ENCODE peak calls at places on chromosomes 5 and 9, in seven cellular contexts. One of them, this sample, is unnamed.

GRCh38 chr5:159209438-159210305 is at the start of gene RNF145:
- DNase-seq in fibroblast of lung: peak
- DNase-seq in OCI-LY7: peak
- DNase-seq in AG04450: peak
- DNase-seq in progenitor cell of endocrine pancreas: peak
- DNase-seq in ovary: peak
- DNase-seq in PC-9: peak
- DNase-seq in this sample: peak

GRCh38 chr5:180645609-180646204 is 3.7 kb downstream of the FLT4 start:
- DNase-seq in fibroblast of lung: no peak
- DNase-seq in OCI-LY7: no peak
- DNase-seq in AG04450: no peak
- DNase-seq in progenitor cell of endocrine pancreas: no peak
- DNase-seq in ovary: no peak
- DNase-seq in PC-9: no peak
- DNase-seq in this sample: no peak

GRCh38 chr9:134327671-134328231 is 1.5 kb downstream of the RXRA start:
- DNase-seq in fibroblast of lung: no peak
- DNase-seq in OCI-LY7: no peak
- DNase-seq in AG04450: no peak
- DNase-seq in progenitor cell of endocrine pancreas: no peak
- DNase-seq in ovary: no peak
- DNase-seq in PC-9: no peak
- DNase-seq in this sample: no peak

GRCh38 chr5:160685695-160686094 is 166.3 kb downstream of the ATP10B start:
- DNase-seq in fibroblast of lung: no peak
- DNase-seq in OCI-LY7: peak
- DNase-seq in AG04450: no peak
- DNase-seq in progenitor cell of endocrine pancreas: no peak
- DNase-seq in ovary: no peak
- DNase-seq in PC-9: no peak
- DNase-seq in this sample: no peak

GRCh38 chr5:159156839-159157238 is 52.5 kb downstream of the RNF145 start:
- DNase-seq in fibroblast of lung: peak
- DNase-seq in OCI-LY7: peak
- DNase-seq in AG04450: peak
- DNase-seq in progenitor cell of endocrine pancreas: no peak
- DNase-seq in ovary: peak
- DNase-seq in PC-9: peak
- DNase-seq in this sample: no peak

GRCh38 chr9:125845271-125845808 is 98.2 kb downstream of the PBX3 start:
- DNase-seq in fibroblast of lung: no peak
- DNase-seq in OCI-LY7: no peak
- DNase-seq in AG04450: no peak
- DNase-seq in progenitor cell of endocrine pancreas: no peak
- DNase-seq in ovary: no peak
- DNase-seq in PC-9: no peak
- DNase-seq in this sample: no peak

GRCh38 chr5:172758077-172758835 is 12.7 kb downstream of the DUSP1 start:
- DNase-seq in fibroblast of lung: peak
- DNase-seq in OCI-LY7: no peak
- DNase-seq in AG04450: peak
- DNase-seq in progenitor cell of endocrine pancreas: no peak
- DNase-seq in ovary: no peak
- DNase-seq in PC-9: peak
- DNase-seq in this sample: no peak

GRCh38 chr5:142807378-142807911 is 37.3 kb downstream of the ARHGAP26 start:
- DNase-seq in fibroblast of lung: no peak
- DNase-seq in OCI-LY7: peak
- DNase-seq in AG04450: no peak
- DNase-seq in progenitor cell of endocrine pancreas: no peak
- DNase-seq in ovary: no peak
- DNase-seq in PC-9: no peak
- DNase-seq in this sample: no peak

GRCh38 chr9:89317282-89317681 is 1.0 kb upstream of the SECISBP2 start:
- DNase-seq in fibroblast of lung: no peak
- DNase-seq in OCI-LY7: peak
- DNase-seq in AG04450: no peak
- DNase-seq in progenitor cell of endocrine pancreas: no peak
- DNase-seq in ovary: no peak
- DNase-seq in PC-9: no peak
- DNase-seq in this sample: no peak

GRCh38 chr9:123174887-123175518 is 93.4 kb downstream of the STRBP start:
- DNase-seq in fibroblast of lung: no peak
- DNase-seq in OCI-LY7: peak
- DNase-seq in AG04450: no peak
- DNase-seq in progenitor cell of endocrine pancreas: no peak
- DNase-seq in ovary: no peak
- DNase-seq in PC-9: no peak
- DNase-seq in this sample: no peak

GRCh38 chr9:120935383-120935857 is 8.8 kb upstream of the TRAF1 start:
- DNase-seq in fibroblast of lung: peak
- DNase-seq in OCI-LY7: peak
- DNase-seq in AG04450: peak
- DNase-seq in progenitor cell of endocrine pancreas: no peak
- DNase-seq in ovary: peak
- DNase-seq in PC-9: peak
- DNase-seq in this sample: no peak

GRCh38 chr9:26597542-26597941 is 295.1 kb downstream of the CAAP1 start:
- DNase-seq in fibroblast of lung: no peak
- DNase-seq in OCI-LY7: no peak
- DNase-seq in AG04450: no peak
- DNase-seq in progenitor cell of endocrine pancreas: no peak
- DNase-seq in ovary: no peak
- DNase-seq in PC-9: no peak
- DNase-seq in this sample: no peak

GRCh38 chr5:39193553-39194465 is 25.6 kb downstream of the FYB1 start:
- DNase-seq in fibroblast of lung: no peak
- DNase-seq in OCI-LY7: no peak
- DNase-seq in AG04450: no peak
- DNase-seq in progenitor cell of endocrine pancreas: no peak
- DNase-seq in ovary: no peak
- DNase-seq in PC-9: no peak
- DNase-seq in this sample: no peak

GRCh38 chr5:169798438-169798837 is 161.4 kb downstream of the DOCK2 start:
- DNase-seq in fibroblast of lung: no peak
- DNase-seq in OCI-LY7: no peak
- DNase-seq in AG04450: no peak
- DNase-seq in progenitor cell of endocrine pancreas: no peak
- DNase-seq in ovary: no peak
- DNase-seq in PC-9: no peak
- DNase-seq in this sample: no peak

GRCh38 chr5:140840978-140841962 is at the start of gene PCDHA8:
- DNase-seq in fibroblast of lung: no peak
- DNase-seq in OCI-LY7: peak
- DNase-seq in AG04450: no peak
- DNase-seq in progenitor cell of endocrine pancreas: no peak
- DNase-seq in ovary: no peak
- DNase-seq in PC-9: no peak
- DNase-seq in this sample: no peak

GRCh38 chr5:104734046-104734445 is 1171.5 kb upstream of the NUDT12 start:
- DNase-seq in fibroblast of lung: no peak
- DNase-seq in OCI-LY7: no peak
- DNase-seq in AG04450: no peak
- DNase-seq in progenitor cell of endocrine pancreas: no peak
- DNase-seq in ovary: no peak
- DNase-seq in PC-9: no peak
- DNase-seq in this sample: no peak
- TF ChIP-seq CTCF in fibroblast of lung: no peak
- TF ChIP-seq CTCF in OCI-LY7: no peak
- TF ChIP-seq CTCF in AG04450: no peak
- TF ChIP-seq CTCF in progenitor cell of endocrine pancreas: peak
- TF ChIP-seq CTCF in ovary: no peak
- TF ChIP-seq CTCF in PC-9: no peak
- TF ChIP-seq CTCF in this sample: no peak

DNA sequence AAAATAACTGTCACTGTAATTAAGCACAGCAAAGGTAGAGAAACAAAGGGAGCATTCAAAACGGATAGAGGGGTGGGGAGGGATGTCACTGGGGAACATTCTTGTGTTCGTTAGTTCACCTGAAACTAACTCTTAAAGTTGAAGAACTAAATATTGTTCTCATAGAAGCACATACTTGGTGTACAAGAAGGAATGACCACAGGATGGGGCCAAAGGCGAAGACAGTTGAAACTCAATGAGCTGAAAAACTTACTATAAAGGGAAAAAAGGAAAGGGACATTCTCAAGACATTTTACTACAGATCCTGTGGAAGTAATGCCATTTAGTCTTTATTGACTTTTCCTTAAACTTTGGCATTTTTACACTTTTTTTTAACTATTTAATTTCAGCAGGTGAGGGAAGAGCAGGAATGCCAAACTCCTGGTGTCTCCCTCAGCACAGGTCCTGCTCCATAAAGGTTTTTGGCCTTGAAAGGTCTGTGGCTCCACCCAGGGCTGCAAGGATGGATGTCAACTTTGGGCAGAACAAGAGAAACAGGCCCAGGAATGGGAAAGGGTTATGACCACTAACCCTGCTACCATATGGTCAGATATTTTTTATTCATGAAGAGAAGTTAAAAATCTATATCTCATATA is 197.6 kb upstream of the RASA1 start:
- DNase-seq in fibroblast of lung: peak
- DNase-seq in OCI-LY7: peak
- DNase-seq in AG04450: peak
- DNase-seq in progenitor cell of endocrine pancreas: no peak
- DNase-seq in ovary: no peak
- DNase-seq in PC-9: peak
- DNase-seq in this sample: no peak
- TF ChIP-seq CTCF in fibroblast of lung: peak
- TF ChIP-seq CTCF in OCI-LY7: peak
- TF ChIP-seq CTCF in AG04450: peak
- TF ChIP-seq CTCF in progenitor cell of endocrine pancreas: peak
- TF ChIP-seq CTCF in ovary: no peak
- TF ChIP-seq CTCF in PC-9: peak
- TF ChIP-seq CTCF in this sample: no peak

GRCh38 chr5:151126199-151126645 is 31.4 kb downstream of the ANXA6 start:
- DNase-seq in fibroblast of lung: peak
- DNase-seq in OCI-LY7: peak
- DNase-seq in AG04450: no peak
- DNase-seq in progenitor cell of endocrine pancreas: peak
- DNase-seq in ovary: peak
- DNase-seq in PC-9: peak
- DNase-seq in this sample: peak
- TF ChIP-seq CTCF in fibroblast of lung: peak
- TF ChIP-seq CTCF in OCI-LY7: peak
- TF ChIP-seq CTCF in AG04450: peak
- TF ChIP-seq CTCF in progenitor cell of endocrine pancreas: peak
- TF ChIP-seq CTCF in ovary: peak
- TF ChIP-seq CTCF in PC-9: peak
- TF ChIP-seq CTCF in this sample: no peak

DNA sequence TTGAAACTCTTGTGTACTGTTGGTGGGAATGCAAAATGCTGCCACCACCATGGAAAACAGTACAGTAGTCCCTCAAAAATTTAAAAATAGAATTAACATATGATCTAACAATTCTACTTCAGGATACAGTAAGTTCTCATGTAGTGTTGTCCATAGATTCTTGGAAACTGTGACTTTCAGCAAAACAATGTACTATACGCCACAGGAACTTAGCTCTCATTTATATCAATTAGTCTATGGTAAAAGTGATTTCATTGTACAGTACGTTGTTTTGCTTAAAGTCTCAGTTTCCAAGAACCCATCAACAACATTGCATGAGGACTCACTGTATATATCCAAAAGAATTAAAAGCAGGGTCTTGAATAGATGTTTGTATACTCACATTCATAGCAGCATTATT is 233.5 kb upstream of the GAS1 start:
- DNase-seq in fibroblast of lung: peak
- DNase-seq in OCI-LY7: no peak
- DNase-seq in AG04450: no peak
- DNase-seq in progenitor cell of endocrine pancreas: no peak
- DNase-seq in ovary: no peak
- DNase-seq in PC-9: no peak
- DNase-seq in this sample: no peak
- TF ChIP-seq CTCF in fibroblast of lung: no peak
- TF ChIP-seq CTCF in OCI-LY7: no peak
- TF ChIP-seq CTCF in AG04450: no peak
- TF ChIP-seq CTCF in progenitor cell of endocrine pancreas: no peak
- TF ChIP-seq CTCF in ovary: no peak
- TF ChIP-seq CTCF in PC-9: no peak
- TF ChIP-seq CTCF in this sample: no peak

GRCh38 chr5:103228588-103228987 is 30.0 kb upstream of the MACIR start:
- DNase-seq in fibroblast of lung: no peak
- DNase-seq in OCI-LY7: no peak
- DNase-seq in AG04450: no peak
- DNase-seq in progenitor cell of endocrine pancreas: no peak
- DNase-seq in ovary: no peak
- DNase-seq in PC-9: no peak
- DNase-seq in this sample: no peak

GRCh38 chr5:103224894-103225246 is 33.7 kb upstream of the MACIR start:
- DNase-seq in fibroblast of lung: no peak
- DNase-seq in OCI-LY7: no peak
- DNase-seq in AG04450: no peak
- DNase-seq in progenitor cell of endocrine pancreas: no peak
- DNase-seq in ovary: no peak
- DNase-seq in PC-9: no peak
- DNase-seq in this sample: no peak

GRCh38 chr5:103228056-103228455 is 30.5 kb upstream of the MACIR start:
- DNase-seq in fibroblast of lung: no peak
- DNase-seq in OCI-LY7: no peak
- DNase-seq in AG04450: no peak
- DNase-seq in progenitor cell of endocrine pancreas: no peak
- DNase-seq in ovary: no peak
- DNase-seq in PC-9: no peak
- DNase-seq in this sample: no peak

GRCh38 chr5:103223031-103223955 is 35.3 kb upstream of the MACIR start:
- DNase-seq in fibroblast of lung: no peak
- DNase-seq in OCI-LY7: no peak
- DNase-seq in AG04450: no peak
- DNase-seq in progenitor cell of endocrine pancreas: no peak
- DNase-seq in ovary: no peak
- DNase-seq in PC-9: no peak
- DNase-seq in this sample: no peak

DNA sequence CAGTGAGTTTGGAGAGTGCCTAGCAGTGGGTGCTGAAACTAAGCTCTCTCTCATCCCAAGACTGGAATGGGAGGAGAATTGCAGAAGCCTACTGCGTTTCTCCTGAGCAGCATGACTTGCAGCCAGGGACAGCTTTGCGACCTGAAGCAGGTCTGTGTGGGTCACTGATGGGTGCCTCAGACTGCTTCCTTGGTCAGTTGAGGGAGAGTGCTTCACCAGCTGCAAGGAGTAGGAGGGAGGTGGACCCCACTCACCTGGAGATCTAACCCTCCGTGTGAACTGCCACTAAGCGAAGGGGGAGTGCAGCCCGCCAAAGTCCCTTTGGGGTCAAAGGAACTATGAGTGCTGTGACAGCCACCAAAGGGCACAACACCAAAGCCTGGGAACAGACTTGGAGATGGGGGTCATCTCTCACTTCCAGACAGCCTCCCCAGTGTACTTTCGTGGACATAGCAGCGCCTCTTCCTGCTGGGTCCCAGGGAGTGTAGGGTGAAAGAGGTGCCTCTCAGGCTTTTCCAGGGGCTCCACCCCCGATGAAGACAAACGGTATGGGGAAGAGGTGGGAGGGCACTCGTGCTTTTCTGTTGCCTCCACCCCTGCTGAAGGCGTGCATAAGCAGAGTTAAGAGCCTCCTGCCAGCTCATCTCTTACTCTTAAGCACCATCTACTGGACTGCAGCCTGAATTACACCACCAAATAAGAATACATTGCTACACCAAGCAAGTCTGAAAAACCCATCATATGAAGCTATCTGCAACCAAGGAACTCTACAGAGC is 34.3 kb upstream of the MACIR start:
- DNase-seq in fibroblast of lung: peak
- DNase-seq in OCI-LY7: peak
- DNase-seq in AG04450: no peak
- DNase-seq in progenitor cell of endocrine pancreas: no peak
- DNase-seq in ovary: no peak
- DNase-seq in PC-9: peak
- DNase-seq in this sample: no peak
- TF ChIP-seq CTCF in fibroblast of lung: peak
- TF ChIP-seq CTCF in OCI-LY7: peak
- TF ChIP-seq CTCF in AG04450: peak
- TF ChIP-seq CTCF in progenitor cell of endocrine pancreas: peak
- TF ChIP-seq CTCF in ovary: peak
- TF ChIP-seq CTCF in PC-9: peak
- TF ChIP-seq CTCF in this sample: peak

This sample was measured in activated B cell treated with CpG ODN at 0.5 μM for 24 hours.